ENCODE peak calls at places on chromosomes 11 and 22, in four cellular contexts. V is K562, A is GM12878, D is H1. X is an unnamed sample.

GRCh38 chr22:44809456-44809855 is 57.1 kb downstream of the ARHGAP8 start:
- DNase-seq in V (no peak), A (no peak), D (no peak), X (no peak)

GRCh38 chr11:77473001-77473800 is 693 bp downstream of the PAK1 start:
- DNase-seq in V (peak; percentile 9), A (no peak), D (peak; percentile 81), X (no peak)

GRCh38 chr11:64571410-64572091 is 19.5 kb upstream of the SLC22A12 start:
- DNase-seq in V (peak; percentile 61), A (no peak), D (no peak), X (no peak)

GRCh38 chr22:44765571-44766285 is 13.4 kb downstream of the ARHGAP8 start:
- DNase-seq in V (no peak), A (no peak), D (no peak), X (no peak)

GRCh38 chr11:117843666-117844484 is 19.3 kb upstream of the FXYD2 start:
- DNase-seq in V (peak; percentile 79), A (no peak), D (peak; percentile 95), X (peak; percentile 59)

GRCh38 chr11:278001-278951 is at the start of gene NLRP6:
- DNase-seq in V (no peak), A (no peak), D (no peak), X (no peak)

GRCh38 chr11:130314184-130314748 is 451 bp downstream of the ZBTB44 start:
- DNase-seq in V (peak; percentile 79), A (no peak), D (peak; percentile 73), X (peak; percentile 1)

GRCh38 chr11:68051191-68052136 is 12.6 kb downstream of the TCIRG1 start:
- DNase-seq in V (no peak), A (no peak), D (peak; percentile 69), X (no peak)

GRCh38 chr22:20324139-20324516 is 4.3 kb upstream of the DGCR6L start:
- DNase-seq in V (peak; percentile 26), A (no peak), D (no peak), X (no peak)

GRCh38 chr11:132981146-132981956 is 551.0 kb downstream of the OPCML start:
- DNase-seq in V (no peak), A (no peak), D (no peak), X (no peak)

GRCh38 chr11:12392672-12393071 is 15.3 kb downstream of the PARVA start:
- DNase-seq in V (no peak), A (no peak), D (no peak), X (no peak)

GRCh38 chr22:45534339-45535192 is 31.9 kb downstream of the FBLN1 start:
- DNase-seq in V (no peak), A (no peak), D (no peak), X (peak; percentile 86)

GRCh38 chr22:18152519-18152918 is 2.5 kb downstream of the USP18 start:
- DNase-seq in V (no peak), A (peak; percentile 26), D (no peak), X (no peak)

GRCh38 chr11:79783833-79784232 is 343.0 kb upstream of the TENM4 start:
- DNase-seq in V (no peak), A (no peak), D (no peak), X (no peak)

GRCh38 chr22:48080304-48081165 is 1318.1 kb downstream of the TBC1D22A start:
- DNase-seq in V (no peak), A (no peak), D (no peak), X (no peak)

GRCh38 chr22:39839917-39840510 is 53.5 kb downstream of the ENTHD1 start:
- DNase-seq in V (peak; percentile 83), A (peak; percentile 40), D (no peak), X (no peak)

GRCh38 chr11:115164774-115165173 is 339.4 kb downstream of the CADM1 start:
- DNase-seq in V (no peak), A (no peak), D (no peak), X (no peak)

GRCh38 chr22:33883961-33884808 is 36.1 kb downstream of the LARGE1 start:
- DNase-seq in V (no peak), A (no peak), D (no peak), X (no peak)

GRCh38 chr22:50018608-50019291 is 6.2 kb upstream of the IL17REL start:
- DNase-seq in V (no peak), A (no peak), D (no peak), X (no peak)

GRCh38 chr22:16781764-16782329 is 43.4 kb downstream of the XKR3 start:
- DNase-seq in V (no peak), A (no peak), D (no peak), X (no peak)
- TF ChIP-seq CHD1 in V (no peak), A (no peak), D (no peak), X (no peak)

GRCh38 chr11:27234043-27234668 is 128.9 kb downstream of the CCDC34 start:
- DNase-seq in V (peak; percentile 33), A (peak; percentile 91), D (no peak), X (peak; percentile 94)
- H3K4me2 ChIP-seq in V (no peak overlapping the region), A (no peak overlapping the region), D (no peak overlapping the region), X (peak overlapping the region; percentile 37)

DNA sequence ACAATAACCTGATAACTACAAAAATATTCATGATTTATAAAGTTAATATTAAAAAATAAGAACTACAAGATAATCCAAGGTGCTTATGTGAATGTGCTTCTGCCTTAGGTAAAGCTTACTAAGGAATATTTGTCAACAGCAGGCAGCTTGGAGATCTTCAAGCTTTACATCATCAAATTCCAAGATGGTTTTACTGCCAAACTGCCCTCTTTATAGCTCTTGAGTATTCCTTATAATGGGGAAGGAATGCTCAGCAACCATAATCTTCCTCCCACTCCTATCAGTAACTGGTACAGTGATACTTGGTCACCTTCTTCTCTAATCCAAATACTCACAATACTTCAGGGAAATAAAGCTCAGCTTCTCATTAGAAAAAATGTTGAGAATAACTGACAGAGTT is 30.1 kb downstream of the SBF2 start:
- DNase-seq in V (no peak), A (no peak), D (no peak), X (peak; percentile 85)
- TF ChIP-seq CHD1 in V (no peak), A (no peak), D (no peak), X (no peak)

GRCh38 chr11:47539681-47540039 is 13.3 kb downstream of the CELF1 start:
- DNase-seq in V (no peak), A (no peak), D (no peak), X (no peak)
- H3K4me2 ChIP-seq in V (no peak overlapping the region), A (no peak overlapping the region), D (peak overlapping the region; percentile 30), X (no peak overlapping the region)

GRCh38 chr11:9004310-9004945 is 627 bp upstream of the NRIP3 start:
- DNase-seq in V (no peak), A (no peak), D (peak; percentile 81), X (no peak)
- TF ChIP-seq CHD1 in V (no peak), A (no peak), D (no peak), X (no peak)

X was measured in IMR-90.